ENCODE peak calls at places on chromosomes 16 and 17, in eight cellular contexts. L is pulmonary artery endothelial cell, Q is hepatocyte, A is HEK293T, N is activated T-helper 1 cell treated with Interleukin-2 at 50 U/mL for 16 hours, Y is GM18507, F is NCI-H1092 treated with DMSO at 0.1 percent for 48 hours, X is posterior cingulate gyrus. T is an unnamed sample.

GRCh38 chr16:50583211-50583610 is 35.0 kb downstream of the NKD1 start:
- DNase-seq in X (no peak), A (no peak), F (no peak), L (no peak), Q (no peak), N (no peak), Y (no peak), T (no peak)

GRCh38 chr17:29138991-29139682 is 41.1 kb downstream of the MYO18A start:
- DNase-seq in F (no peak), Y (no peak), X (peak), Q (no peak), N (no peak), A (no peak), L (no peak), T (peak)

GRCh38 chr17:78535285-78536197 is 41.7 kb downstream of the DNAH17 start:
- DNase-seq in N (no peak), X (no peak), F (peak), Q (no peak), L (no peak), A (no peak), Y (no peak), T (no peak)

GRCh38 chr16:79997257-79997656 is 396.7 kb upstream of the MAF start:
- DNase-seq in F (no peak), N (no peak), Y (no peak), Q (no peak), X (no peak), L (no peak), A (peak), T (no peak)

GRCh38 chr17:49035470-49036269 is 38.5 kb downstream of the IGF2BP1 start:
- DNase-seq in F (peak), Q (peak), Y (peak), N (no peak), L (peak), A (peak), X (no peak), T (no peak)

GRCh38 chr16:85870159-85870558 is 28.8 kb upstream of the IRF8 start:
- DNase-seq in F (no peak), A (no peak), Y (no peak), Q (no peak), N (no peak), L (no peak), X (no peak), T (no peak)

GRCh38 chr17:43479948-43480347 is 3.8 kb upstream of the DHX8 start:
- DNase-seq in X (no peak), N (no peak), Y (no peak), L (no peak), A (no peak), Q (no peak), F (no peak), T (no peak)

GRCh38 chr17:13031718-13032350 is 14.0 kb upstream of the ELAC2 start:
- DNase-seq in Q (peak), F (no peak), A (peak), N (peak), Y (peak), L (no peak), X (no peak), T (no peak)

T was measured in nucleus accumbens.